ENCODE peak calls at places on chromosome 9, in four cellular contexts. E is HepG2, Y is H1, H is A549. L is an unnamed sample.

GRCh38 chr9:38017149-38017884 is 51.7 kb downstream of the SHB start:
- DNase-seq in H (peak), E (no peak), Y (peak), L (no peak)

GRCh38 chr9:118829334-118829733 is 539.9 kb downstream of the BRINP1 start:
- DNase-seq in H (no peak), Y (no peak), E (no peak), L (no peak)

GRCh38 chr9:110217656-110218099 is 9.7 kb upstream of the C9orf152 start:
- DNase-seq in E (peak), Y (no peak), H (no peak), L (peak)

GRCh38 chr9:124220551-124221451 is 36.9 kb upstream of the NEK6 start:
- DNase-seq in H (peak), E (peak), Y (no peak), L (no peak)

GRCh38 chr9:79610019-79610760 is 38.4 kb downstream of the TLE4 start:
- DNase-seq in H (no peak), E (no peak), Y (no peak), L (no peak)

GRCh38 chr9:33263936-33264472 is 504 bp downstream of the BAG1 start:
- DNase-seq in H (peak), Y (no peak), E (peak), L (no peak)

GRCh38 chr9:24095246-24095645 is 269.2 kb upstream of the ELAVL2 start:
- DNase-seq in H (no peak), E (no peak), Y (no peak), L (no peak)

GRCh38 chr9:129290606-129291005 is 112.5 kb upstream of the IER5L start:
- DNase-seq in H (no peak), Y (no peak), E (no peak), L (no peak)

GRCh38 chr9:127177221-127177620 is 54.8 kb upstream of the ANGPTL2 start:
- DNase-seq in E (no peak), H (no peak), Y (no peak), L (no peak)

GRCh38 chr9:93813221-93813620 is 141.9 kb downstream of the BARX1 start:
- DNase-seq in E (no peak), H (no peak), Y (no peak), L (no peak)

GRCh38 chr9:122807271-122807900 is 7.5 kb downstream of the OR1K1 start:
- DNase-seq in H (no peak), E (no peak), Y (no peak), L (no peak)

GRCh38 chr9:68507098-68507795 is 33.4 kb downstream of the TMEM252 start:
- DNase-seq in E (no peak), Y (no peak), H (peak), L (peak)

GRCh38 chr9:41229408-41230401 is 40.6 kb upstream of the ZNG1F start:
- DNase-seq in Y (no peak), E (peak), H (no peak), L (peak)

GRCh38 chr9:130837002-130837511 is 2.0 kb downstream of the ABL1 start:
- DNase-seq in Y (no peak), H (peak), E (peak), L (peak)

GRCh38 chr9:100308965-100309564 is 43.7 kb downstream of the TEX10 start:
- DNase-seq in Y (no peak), H (no peak), E (no peak), L (no peak)

GRCh38 chr9:126397056-126397455 is 70.4 kb downstream of the MVB12B start:
- DNase-seq in H (peak), E (no peak), Y (no peak), L (no peak)

GRCh38 chr9:106613250-106613737 is 249.7 kb upstream of the ZNF462 start:
- DNase-seq in E (no peak), Y (no peak), H (no peak), L (no peak)

GRCh38 chr9:98644011-98644410 is 64.7 kb downstream of the GABBR2 start:
- DNase-seq in Y (no peak), E (no peak), H (no peak), L (no peak)

DNA sequence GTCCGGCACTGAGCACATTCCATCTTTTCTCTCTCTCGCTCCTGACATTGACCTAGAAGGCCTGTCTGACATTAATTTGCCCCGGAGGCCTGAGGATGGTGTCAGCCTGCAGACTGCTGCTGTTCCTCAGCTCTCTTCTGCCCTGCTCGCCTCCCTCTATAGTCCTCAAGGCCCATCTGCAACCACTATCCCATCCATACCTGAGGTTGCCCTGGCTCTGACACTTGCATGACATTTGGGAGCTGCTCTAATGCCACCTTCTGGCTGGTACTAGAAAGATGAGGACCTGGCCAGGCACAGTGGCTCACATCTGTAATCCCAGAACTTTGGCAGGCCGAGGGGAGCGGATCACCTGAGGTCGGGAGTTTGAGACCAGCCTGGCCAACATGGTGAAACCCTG is 38.6 kb upstream of the GGTA1 start:
- DNase-seq in Y (no peak), H (no peak), E (peak), L (no peak)
- TF ChIP-seq PHF8 in Y (no peak), H (no peak), E (no peak), L (no peak)

DNA sequence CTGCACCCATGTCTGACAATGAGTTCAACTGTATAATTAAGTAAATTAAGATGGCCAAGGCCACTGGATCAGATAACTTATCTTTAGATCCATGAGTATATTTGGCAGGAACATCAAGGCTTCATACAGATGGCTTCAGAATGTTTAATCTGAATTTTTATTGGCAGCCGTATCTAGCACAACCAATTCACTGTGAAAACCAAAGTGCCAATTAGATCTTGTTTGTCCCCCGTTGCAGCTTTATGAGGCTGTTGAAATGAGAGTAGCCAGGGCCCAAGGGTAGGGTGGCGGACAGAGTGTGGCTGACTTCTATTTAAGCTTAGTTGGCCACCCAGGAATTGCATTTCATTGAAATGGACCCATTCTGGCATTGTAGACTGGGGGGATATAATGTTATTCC is 137.7 kb downstream of the SYK start:
- DNase-seq in Y (no peak), E (no peak), H (no peak), L (no peak)
- TF ChIP-seq PHF8 in Y (no peak), E (no peak), H (no peak), L (no peak)

DNA sequence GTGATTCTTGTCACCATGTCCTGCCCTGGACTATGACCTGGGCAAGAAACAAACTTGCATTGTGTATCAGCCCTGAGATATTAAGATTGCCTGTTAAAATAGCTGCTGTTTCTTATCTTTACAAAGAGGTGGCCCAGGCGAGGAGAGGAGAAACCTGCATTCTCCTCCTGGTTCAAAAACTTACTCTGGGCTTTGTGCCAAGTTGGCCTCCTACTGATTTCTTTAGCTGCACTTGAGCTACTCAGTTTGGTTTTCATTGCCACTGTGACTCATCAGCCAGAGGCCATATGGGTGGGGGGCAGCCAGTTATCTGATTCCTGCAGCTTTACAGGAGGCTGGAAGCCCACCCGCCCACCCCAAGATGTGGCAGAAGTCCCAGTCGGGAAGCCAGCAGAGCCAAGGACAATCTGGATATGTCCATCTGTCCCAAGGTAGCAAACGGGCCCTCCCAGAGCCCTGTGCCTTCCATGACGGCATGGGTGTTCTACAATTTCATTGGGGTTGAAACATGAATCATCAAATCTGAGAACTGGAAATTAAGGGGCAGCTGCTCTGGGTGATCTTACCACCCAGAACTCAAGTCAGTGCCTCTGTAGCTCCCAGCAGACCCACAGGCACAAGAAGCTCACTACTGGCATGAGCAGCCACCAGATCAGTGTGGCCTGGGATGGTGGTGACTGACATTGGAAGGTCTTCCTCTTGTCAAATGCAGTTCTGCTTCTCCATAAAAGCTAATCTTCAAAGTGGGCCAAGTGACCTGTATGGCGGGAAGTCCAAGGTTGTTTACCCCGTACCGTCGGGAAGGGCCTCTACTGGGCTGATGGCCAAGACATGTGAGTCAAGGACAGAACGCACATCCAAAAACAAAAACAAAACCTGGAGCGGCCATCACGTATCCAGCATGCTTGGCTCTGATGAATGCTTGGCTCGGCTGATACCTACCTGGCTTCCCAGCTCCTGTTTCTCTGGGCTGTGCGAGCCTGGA is 15.5 kb downstream of the FCN2 start:
- DNase-seq in H (peak), E (no peak), Y (no peak), L (no peak)
- TF ChIP-seq PHF8 in H (no peak), E (no peak), Y (no peak), L (no peak)

GRCh38 chr9:76787677-76788076 is 23.4 kb downstream of the PCA3 start:
- DNase-seq in H (no peak), Y (no peak), E (no peak), L (no peak)
- TF ChIP-seq PHF8 in H (no peak), Y (no peak), E (no peak), L (no peak)

GRCh38 chr9:86046930-86047341 is 52.4 kb downstream of the GOLM1 start:
- DNase-seq in E (no peak), Y (no peak), H (no peak), L (no peak)
- TF ChIP-seq PHF8 in E (no peak), Y (no peak), H (no peak), L (no peak)

GRCh38 chr9:136553581-136553980 is 7.7 kb upstream of the NOTCH1 start:
- DNase-seq in H (no peak), E (no peak), Y (no peak), L (no peak)

GRCh38 chr9:136554870-136555269 is 9.0 kb upstream of the NOTCH1 start:
- DNase-seq in E (no peak), H (no peak), Y (no peak), L (no peak)

GRCh38 chr9:136551401-136552116 is 5.7 kb upstream of the NOTCH1 start:
- DNase-seq in Y (peak), E (no peak), H (peak), L (peak)

GRCh38 chr9:136550439-136551085 is 4.7 kb upstream of the NOTCH1 start:
- DNase-seq in H (no peak), Y (no peak), E (no peak), L (no peak)

GRCh38 chr9:136552117-136552685 is 6.4 kb upstream of the NOTCH1 start:
- DNase-seq in H (no peak), E (no peak), Y (no peak), L (no peak)
- TF ChIP-seq PHF8 in H (no peak), E (no peak), Y (no peak), L (peak)

GRCh38 chr9:18605763-18606162 is 131.8 kb downstream of the ADAMTSL1 start:
- DNase-seq in E (no peak), Y (no peak), H (no peak), L (no peak)
- TF ChIP-seq PHF8 in E (no peak), Y (no peak), H (no peak), L (no peak)

L was measured in K562.